ENCODE peak calls at places on chromosomes 16 and 17, in four cellular contexts. One of them, this sample, is unnamed.
A peak's percentile ranks its signal among the peaks of the same experiment; 100 is the strongest.

GRCh38 chr17:4490109-4490591 is 8.5 kb upstream of the SPNS2 start:
- DNase-seq in uterus: no peak
- DNase-seq in fibroblast of lung: no peak
- DNase-seq in A549: no peak
- DNase-seq in this sample: no peak

GRCh38 chr17:19502517-19502916 is 31.1 kb upstream of the SLC47A1 start:
- DNase-seq in uterus: no peak
- DNase-seq in fibroblast of lung: no peak
- DNase-seq in A549: no peak
- DNase-seq in this sample: no peak

GRCh38 chr16:22092143-22092933 is at the start of gene VWA3A:
- DNase-seq in uterus: no peak
- DNase-seq in fibroblast of lung: peak; percentile 58
- DNase-seq in A549: no peak
- DNase-seq in this sample: no peak

GRCh38 chr17:66684256-66684655 is 150.7 kb upstream of the CACNG5 start:
- DNase-seq in uterus: no peak
- DNase-seq in fibroblast of lung: no peak
- DNase-seq in A549: no peak
- DNase-seq in this sample: no peak

GRCh38 chr17:28272166-28272565 is 46.8 kb upstream of the TMEM97 start:
- DNase-seq in uterus: no peak
- DNase-seq in fibroblast of lung: no peak
- DNase-seq in A549: no peak
- DNase-seq in this sample: no peak

GRCh38 chr16:10668322-10669045 is 26.2 kb downstream of the TEKT5 start:
- DNase-seq in uterus: no peak
- DNase-seq in fibroblast of lung: peak; percentile 3
- DNase-seq in A549: peak; percentile 54
- DNase-seq in this sample: no peak

GRCh38 chr17:54277868-54278267 is 455.1 kb downstream of the KIF2B start:
- DNase-seq in uterus: no peak
- DNase-seq in fibroblast of lung: no peak
- DNase-seq in A549: no peak
- DNase-seq in this sample: no peak

GRCh38 chr16:9820481-9821246 is 361.6 kb downstream of the GRIN2A start:
- DNase-seq in uterus: no peak
- DNase-seq in fibroblast of lung: no peak
- DNase-seq in A549: no peak
- DNase-seq in this sample: no peak

GRCh38 chr17:78342438-78343098 is 17.3 kb downstream of the SOCS3 start:
- DNase-seq in uterus: peak; percentile 84
- DNase-seq in fibroblast of lung: peak; percentile 91
- DNase-seq in A549: peak; percentile 58
- DNase-seq in this sample: peak; percentile 85

GRCh38 chr17:61416211-61416539 is 16.5 kb downstream of the TBX2 start:
- DNase-seq in uterus: no peak
- DNase-seq in fibroblast of lung: no peak
- DNase-seq in A549: no peak
- DNase-seq in this sample: no peak

GRCh38 chr16:53967172-53967571 is 263.2 kb downstream of the FTO start:
- DNase-seq in uterus: no peak
- DNase-seq in fibroblast of lung: no peak
- DNase-seq in A549: no peak
- DNase-seq in this sample: no peak

GRCh38 chr17:39143552-39144093 is 7.8 kb downstream of the PLXDC1 start:
- DNase-seq in uterus: peak; percentile 69
- DNase-seq in fibroblast of lung: no peak
- DNase-seq in A549: no peak
- DNase-seq in this sample: no peak

GRCh38 chr16:89388536-89388935 is 101.8 kb downstream of the ANKRD11 start:
- DNase-seq in uterus: no peak
- DNase-seq in fibroblast of lung: no peak
- DNase-seq in A549: no peak
- DNase-seq in this sample: no peak

GRCh38 chr16:2968368-2968737 is 795 bp upstream of the PAQR4 start:
- DNase-seq in uterus: no peak
- DNase-seq in fibroblast of lung: no peak
- DNase-seq in A549: no peak
- DNase-seq in this sample: no peak

GRCh38 chr16:87922250-87922871 is 14.0 kb downstream of the CA5A start:
- DNase-seq in uterus: no peak
- DNase-seq in fibroblast of lung: no peak
- DNase-seq in A549: no peak
- DNase-seq in this sample: no peak

DNA sequence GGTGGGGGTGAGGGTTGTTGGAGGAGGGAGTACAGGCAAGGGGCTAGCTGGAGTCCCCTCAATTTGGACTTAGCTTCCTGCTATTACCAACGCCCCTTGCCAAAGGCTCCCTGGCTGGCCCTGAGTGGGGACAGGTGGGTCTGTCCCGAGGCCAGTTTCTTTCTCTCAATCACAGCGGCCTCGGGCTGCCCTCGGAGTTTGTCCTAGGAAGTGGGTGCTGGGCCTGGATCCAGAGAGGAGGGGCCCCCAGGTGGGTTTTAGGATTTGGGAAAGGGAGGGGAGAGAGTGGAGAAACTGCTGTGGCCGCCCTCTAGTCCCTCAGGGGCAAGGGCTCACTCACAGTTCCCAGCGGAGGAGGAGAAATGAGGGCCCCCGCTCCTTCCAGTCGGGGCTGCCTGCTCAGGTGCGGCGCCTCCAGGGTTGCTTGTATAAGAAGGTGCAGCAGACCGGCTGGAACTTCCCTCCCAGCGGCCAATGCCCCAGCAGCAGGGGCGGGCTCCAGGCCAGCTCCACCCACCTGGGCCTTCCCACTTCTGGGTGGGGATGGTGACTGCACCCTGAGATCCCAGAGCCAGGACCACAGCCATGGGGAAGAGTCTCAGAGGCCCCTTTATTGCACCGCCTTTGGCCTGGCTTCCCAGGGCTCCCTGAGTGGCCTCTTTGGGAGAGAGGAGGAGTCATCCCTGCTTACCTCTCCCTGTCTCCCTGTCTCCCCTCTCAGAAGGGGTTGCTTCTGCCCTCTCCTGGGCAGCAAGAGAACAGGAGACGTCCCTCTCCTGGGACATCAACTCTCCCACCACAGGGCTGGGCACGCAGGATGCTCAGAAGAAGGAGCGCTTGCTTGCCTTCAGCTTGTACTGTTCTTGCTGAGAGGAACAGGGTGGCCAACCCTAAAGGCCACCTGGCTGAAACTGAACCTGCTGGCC is 112.0 kb upstream of the SMURF2 start:
- DNase-seq in uterus: no peak
- DNase-seq in fibroblast of lung: peak; percentile 57
- DNase-seq in A549: peak; percentile 85
- DNase-seq in this sample: peak; percentile 82
- TF ChIP-seq CTCF in uterus: no peak
- TF ChIP-seq CTCF in fibroblast of lung: peak; percentile 56
- TF ChIP-seq CTCF in A549: peak; percentile 73
- TF ChIP-seq CTCF in this sample: peak; percentile 75

GRCh38 chr16:85174871-85175723 is 62.8 kb upstream of the CIBAR2 start:
- DNase-seq in uterus: no peak
- DNase-seq in fibroblast of lung: peak; percentile 20
- DNase-seq in A549: no peak
- DNase-seq in this sample: no peak
- H3K4me1 ChIP-seq in uterus: peaks cover 6% of the 10 kb centered on the region
- H3K4me1 ChIP-seq in fibroblast of lung: peaks cover 25% of the 10 kb centered on the region
- H3K4me1 ChIP-seq in A549: peaks cover 39% of the 10 kb centered on the region
- H3K4me1 ChIP-seq in this sample: peaks cover 21% of the 10 kb centered on the region

GRCh38 chr17:58692239-58693055 is at the start of gene RAD51C:
- DNase-seq in uterus: peak; percentile 74
- DNase-seq in fibroblast of lung: peak; percentile 83
- DNase-seq in A549: peak; percentile 93
- DNase-seq in this sample: peak; percentile 68
- TF ChIP-seq CTCF in uterus: no peak
- TF ChIP-seq CTCF in fibroblast of lung: no peak
- TF ChIP-seq CTCF in A549: no peak
- TF ChIP-seq CTCF in this sample: peak; percentile 7

GRCh38 chr17:47895856-47896671 is at the start of gene SP2:
- DNase-seq in uterus: peak; percentile 100
- DNase-seq in fibroblast of lung: peak; percentile 100
- DNase-seq in A549: peak; percentile 100
- DNase-seq in this sample: peak; percentile 100
- H3K4me1 ChIP-seq in uterus: peaks cover 8% of the 10 kb centered on the region
- H3K4me1 ChIP-seq in fibroblast of lung: peaks cover 4% of the 10 kb centered on the region
- H3K4me1 ChIP-seq in A549: peaks cover 16% of the 10 kb centered on the region
- H3K4me1 ChIP-seq in this sample: peaks cover 6% of the 10 kb centered on the region

GRCh38 chr16:29863669-29863984 is 601 bp upstream of the CDIPT start:
- DNase-seq in uterus: no peak
- DNase-seq in fibroblast of lung: no peak
- DNase-seq in A549: no peak
- DNase-seq in this sample: no peak

GRCh38 chr16:29860218-29860617 is 2.8 kb downstream of the CDIPT start:
- DNase-seq in uterus: no peak
- DNase-seq in fibroblast of lung: no peak
- DNase-seq in A549: no peak
- DNase-seq in this sample: no peak

GRCh38 chr16:29864205-29864604 is 1.2 kb upstream of the CDIPT start:
- DNase-seq in uterus: no peak
- DNase-seq in fibroblast of lung: no peak
- DNase-seq in A549: no peak
- DNase-seq in this sample: no peak

GRCh38 chr16:29862884-29863668 is at the start of gene CDIPT:
- DNase-seq in uterus: peak; percentile 95
- DNase-seq in fibroblast of lung: peak; percentile 99
- DNase-seq in A549: peak; percentile 99
- DNase-seq in this sample: peak; percentile 88

DNA sequence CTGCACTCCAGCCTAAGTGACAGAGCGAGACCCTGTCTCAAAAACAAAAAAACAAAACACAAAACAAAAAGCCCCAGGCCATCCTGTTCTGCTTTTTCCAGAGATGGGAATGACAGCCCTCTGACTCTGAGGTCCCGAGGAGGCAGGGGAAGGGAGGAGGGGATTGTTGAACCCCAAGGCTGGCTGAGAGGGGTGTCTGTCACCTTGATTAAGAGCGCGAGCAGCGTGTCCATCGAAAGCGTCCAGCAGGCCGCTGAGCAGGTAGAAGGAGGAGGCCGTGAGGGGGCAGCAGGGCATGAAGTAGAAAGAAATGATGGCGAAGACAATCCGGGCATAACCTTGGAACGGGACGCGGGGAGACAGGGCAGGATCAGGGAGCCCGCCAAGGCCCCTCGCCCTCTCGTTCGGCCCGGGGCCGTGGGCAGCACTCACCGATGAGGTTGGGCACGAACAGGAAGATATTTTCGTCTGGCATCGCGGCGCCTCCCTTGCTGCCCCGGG is 593 bp downstream of the CDIPT start:
- DNase-seq in uterus: no peak
- DNase-seq in fibroblast of lung: no peak
- DNase-seq in A549: peak; percentile 39
- DNase-seq in this sample: no peak
- TF ChIP-seq CTCF in uterus: no peak
- TF ChIP-seq CTCF in fibroblast of lung: peak; percentile 20
- TF ChIP-seq CTCF in A549: no peak
- TF ChIP-seq CTCF in this sample: peak; percentile 6

DNA sequence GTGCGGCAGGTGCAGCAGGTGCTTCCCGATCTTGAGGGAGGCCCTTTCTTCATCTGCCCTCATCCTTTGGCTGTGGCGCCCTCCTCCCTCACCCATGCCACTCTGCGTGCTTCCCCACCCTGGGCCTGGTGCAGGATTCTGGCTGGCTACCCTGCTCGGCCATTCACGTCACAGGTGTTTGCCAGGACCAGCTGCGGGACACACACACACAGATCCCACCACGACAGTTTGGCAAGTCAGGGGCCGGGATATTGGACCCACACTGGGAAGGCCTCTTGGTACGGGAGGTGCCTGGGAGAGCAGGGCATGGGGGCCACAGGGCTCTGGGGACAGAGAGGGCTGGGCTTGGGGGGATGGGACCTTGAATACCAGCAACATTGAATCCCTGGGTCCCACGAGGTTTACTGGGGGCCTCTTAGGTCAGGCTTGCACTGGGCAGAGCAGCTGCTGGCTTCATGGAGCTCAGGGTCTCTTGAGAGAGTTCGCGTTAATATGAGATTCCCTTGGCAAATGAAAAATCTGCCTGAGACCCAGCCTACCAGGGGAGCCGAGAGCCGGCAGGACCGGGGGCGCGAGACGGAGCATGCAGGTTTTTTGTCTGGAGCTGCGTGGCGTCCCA is 15.1 kb downstream of the ADCY7 start:
- DNase-seq in uterus: no peak
- DNase-seq in fibroblast of lung: no peak
- DNase-seq in A549: no peak
- DNase-seq in this sample: no peak
- H3K4me1 ChIP-seq in uterus: no peaks in the 10 kb centered on the region
- H3K4me1 ChIP-seq in fibroblast of lung: no peaks in the 10 kb centered on the region
- H3K4me1 ChIP-seq in A549: peaks cover 4% of the 10 kb centered on the region
- H3K4me1 ChIP-seq in this sample: no peaks in the 10 kb centered on the region

GRCh38 chr17:80955673-80956306 is 35.9 kb upstream of the CHMP6 start:
- DNase-seq in uterus: peak; percentile 10
- DNase-seq in fibroblast of lung: no peak
- DNase-seq in A549: no peak
- DNase-seq in this sample: no peak
- TF ChIP-seq CTCF in uterus: no peak
- TF ChIP-seq CTCF in fibroblast of lung: no peak
- TF ChIP-seq CTCF in A549: no peak
- TF ChIP-seq CTCF in this sample: no peak

GRCh38 chr17:75679706-75680201 is 12.6 kb downstream of the SAP30BP start:
- DNase-seq in uterus: peak; percentile 59
- DNase-seq in fibroblast of lung: no peak
- DNase-seq in A549: peak; percentile 89
- DNase-seq in this sample: no peak

GRCh38 chr17:75680431-75680830 is 13.3 kb downstream of the SAP30BP start:
- DNase-seq in uterus: no peak
- DNase-seq in fibroblast of lung: no peak
- DNase-seq in A549: no peak
- DNase-seq in this sample: no peak

GRCh38 chr17:75672011-75672410 is 4.9 kb downstream of the SAP30BP start:
- DNase-seq in uterus: no peak
- DNase-seq in fibroblast of lung: no peak
- DNase-seq in A549: no peak
- DNase-seq in this sample: no peak

GRCh38 chr17:75673487-75673886 is 6.3 kb downstream of the SAP30BP start:
- DNase-seq in uterus: no peak
- DNase-seq in fibroblast of lung: no peak
- DNase-seq in A549: no peak
- DNase-seq in this sample: no peak

DNA sequence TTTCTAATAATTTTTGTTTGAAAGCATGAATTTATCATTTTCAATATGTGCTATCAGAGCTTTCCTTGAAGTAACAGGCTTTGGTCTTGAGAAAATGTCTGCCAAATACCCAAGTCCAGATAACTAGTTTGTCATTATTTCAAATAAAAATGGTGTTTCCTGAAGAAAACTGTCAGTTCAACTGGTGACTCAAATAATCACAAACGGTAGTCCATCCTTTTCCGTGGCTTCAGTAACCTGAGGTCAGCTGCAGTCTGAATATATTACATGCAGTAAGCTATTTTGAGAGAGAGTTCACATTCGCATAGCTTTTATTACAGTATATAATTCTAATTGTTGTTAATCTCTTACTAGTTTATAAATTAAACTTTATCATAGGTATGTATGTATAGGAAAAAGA is 9.3 kb downstream of the SAP30BP start:
- DNase-seq in uterus: no peak
- DNase-seq in fibroblast of lung: no peak
- DNase-seq in A549: no peak
- DNase-seq in this sample: no peak
- H3K4me1 ChIP-seq in uterus: no peaks in the 10 kb centered on the region
- H3K4me1 ChIP-seq in fibroblast of lung: no peaks in the 10 kb centered on the region
- H3K4me1 ChIP-seq in A549: peaks cover 49% of the 10 kb centered on the region
- H3K4me1 ChIP-seq in this sample: peaks cover 29% of the 10 kb centered on the region